ENCODE peak calls at places on chromosomes 16 and 17, in five cellular contexts. J is choroid plexus epithelial cell, N is stomach, U is neural progenitor cell, O is WTC11. I is an unnamed sample.

GRCh38 chr16:78503501-78504110 is 404.2 kb downstream of the WWOX start:
- DNase-seq in J (peak), N (peak), U (peak), O (peak), I (peak)

GRCh38 chr16:6937641-6938040 is 395.0 kb upstream of the RBFOX1 start:
- DNase-seq in N (no peak), U (no peak), J (no peak), O (no peak), I (no peak)

GRCh38 chr17:77580956-77581355 is 377.5 kb upstream of the TNRC6C start:
- DNase-seq in J (no peak), N (no peak), U (no peak), O (no peak), I (no peak)

GRCh38 chr17:47423406-47424295 is 99.9 kb downstream of the EFCAB13 start:
- DNase-seq in J (peak), N (peak), O (peak), U (peak), I (peak)

GRCh38 chr16:56203052-56203451 is 11.8 kb downstream of the GNAO1 start:
- DNase-seq in O (peak), J (peak), N (no peak), U (peak), I (peak)

GRCh38 chr17:50710650-50711049 is 2.9 kb upstream of the ANKRD40 start:
- DNase-seq in U (no peak), N (no peak), J (no peak), O (no peak), I (no peak)

GRCh38 chr17:10699861-10700260 is 2.5 kb downstream of the ADPRM start:
- DNase-seq in U (no peak), O (no peak), N (no peak), J (peak), I (peak)

GRCh38 chr17:35947156-35947585 is 3.7 kb upstream of the LYZL6 start:
- DNase-seq in O (peak), N (peak), J (peak), U (peak), I (peak)

GRCh38 chr17:5033352-5034015 is 1.7 kb downstream of the SLC52A1 start:
- DNase-seq in O (peak), N (no peak), U (no peak), J (no peak), I (no peak)

GRCh38 chr17:21282231-21282630 is 2.3 kb upstream of the MAP2K3 start:
- DNase-seq in N (no peak), O (no peak), J (peak), U (no peak), I (no peak)

GRCh38 chr16:77897831-77898540 is 109.6 kb downstream of the VAT1L start:
- DNase-seq in O (no peak), J (no peak), U (no peak), N (no peak), I (no peak)

GRCh38 chr17:59427425-59427921 is 96.0 kb downstream of the YPEL2 start:
- DNase-seq in O (no peak), U (no peak), N (no peak), J (peak), I (peak)

GRCh38 chr16:52068447-52069074 is 478.4 kb downstream of the TOX3 start:
- DNase-seq in J (peak), O (peak), N (peak), U (peak), I (no peak)

GRCh38 chr16:20383106-20384029 is 21.2 kb downstream of the PDILT start:
- DNase-seq in U (peak), O (peak), N (peak), J (peak), I (peak)

GRCh38 chr16:76598498-76598897 is 321.3 kb downstream of the CNTNAP4 start:
- DNase-seq in U (no peak), O (no peak), N (no peak), J (no peak), I (no peak)

GRCh38 chr16:83336630-83337029 is 471.1 kb upstream of the HSBP1 start:
- DNase-seq in U (no peak), O (no peak), N (no peak), J (peak), I (no peak)

GRCh38 chr17:19345067-19345460 is 17.5 kb downstream of the B9D1 start:
- DNase-seq in N (no peak), U (no peak), O (no peak), J (no peak), I (no peak)

GRCh38 chr17:78307887-78308633 is 51.8 kb downstream of the SOCS3 start:
- DNase-seq in U (no peak), J (no peak), N (no peak), O (peak), I (no peak)

GRCh38 chr17:1495265-1495664 is 2.8 kb upstream of the MYO1C start:
- DNase-seq in J (no peak), U (no peak), N (no peak), O (no peak), I (no peak)

GRCh38 chr16:69404275-69404805 is 18.5 kb upstream of the TERF2 start:
- DNase-seq in J (peak), N (peak), U (peak), O (no peak), I (no peak)

GRCh38 chr16:27258241-27258734 is 10.3 kb downstream of the NSMCE1 start:
- DNase-seq in N (no peak), U (no peak), O (no peak), J (no peak), I (no peak)

GRCh38 chr17:17164676-17165075 is 41.5 kb downstream of the PLD6 start:
- DNase-seq in J (no peak), N (no peak), O (no peak), U (no peak), I (no peak)

GRCh38 chr17:9837551-9838471 is 12.1 kb downstream of the GLP2R start:
- DNase-seq in J (peak), N (no peak), U (no peak), O (no peak), I (no peak)

GRCh38 chr16:69417537-69418199 is 6.8 kb upstream of the CYB5B start:
- DNase-seq in J (no peak), U (no peak), N (no peak), O (peak), I (no peak)

GRCh38 chr16:68711421-68712139 is 25.5 kb upstream of the CDH1 start:
- DNase-seq in U (no peak), N (no peak), J (no peak), O (no peak), I (peak)

GRCh38 chr16:28534542-28535373 is 4.0 kb downstream of the NUPR1 start:
- DNase-seq in J (peak), N (peak), U (no peak), O (no peak), I (no peak)

GRCh38 chr17:68061512-68062313 is 26.2 kb downstream of the KPNA2 start:
- DNase-seq in N (no peak), O (no peak), J (peak), U (no peak), I (no peak)

GRCh38 chr17:11909348-11909747 is 87.9 kb downstream of the ZNF18 start:
- DNase-seq in U (peak), J (no peak), N (no peak), O (peak), I (no peak)
- TF ChIP-seq CTCF in U (peak), J (no peak), N (no peak), O (peak), I (no peak)

DNA sequence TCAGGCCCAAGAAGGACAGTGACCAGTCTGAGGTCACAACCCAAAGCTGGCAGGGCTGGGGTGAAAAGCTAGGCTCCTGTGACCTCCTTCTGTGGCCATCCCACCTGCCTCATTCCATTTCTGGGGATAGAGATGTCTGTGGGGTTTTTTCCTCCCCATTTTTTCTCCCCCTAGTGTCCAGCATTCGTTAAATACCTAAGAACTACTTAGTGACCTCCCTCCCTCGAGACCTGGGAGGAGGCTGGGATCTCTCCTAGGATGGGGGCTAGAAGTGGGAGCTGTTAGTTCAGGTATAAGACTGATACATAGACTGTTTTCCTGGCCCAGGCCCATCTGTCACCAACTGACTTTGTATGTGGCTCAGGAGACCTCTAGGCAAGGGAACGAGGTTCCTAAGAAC is 20.5 kb upstream of the STAC2 start:
- DNase-seq in U (no peak), N (no peak), J (no peak), O (no peak), I (no peak)
- TF ChIP-seq CTCF in U (no peak), N (no peak), J (peak), O (no peak), I (no peak)

GRCh38 chr16:4379001-4379688 is 7.5 kb downstream of the VASN start:
- DNase-seq in N (no peak), U (no peak), J (no peak), O (no peak), I (no peak)

GRCh38 chr16:4376820-4377572 is 5.3 kb downstream of the VASN start:
- DNase-seq in N (no peak), J (no peak), U (no peak), O (no peak), I (no peak)

GRCh38 chr16:4376126-4376819 is 4.6 kb downstream of the VASN start:
- DNase-seq in J (peak), U (peak), O (peak), N (peak), I (no peak)

GRCh38 chr16:4378202-4378666 is 6.6 kb downstream of the VASN start:
- DNase-seq in N (no peak), O (no peak), J (no peak), U (no peak), I (no peak)

GRCh38 chr16:4377573-4378146 is 6.0 kb downstream of the VASN start:
- DNase-seq in U (peak), O (no peak), J (no peak), N (peak), I (no peak)
- TF ChIP-seq CTCF in U (peak), O (no peak), J (peak), N (no peak), I (no peak)

GRCh38 chr17:81682565-81683207 is 911 bp downstream of the ARL16 start:
- DNase-seq in U (peak), O (no peak), N (no peak), J (peak), I (no peak)

GRCh38 chr17:81683208-81683583 is 401 bp downstream of the ARL16 start:
- DNase-seq in O (no peak), J (no peak), U (peak), N (no peak), I (peak)

GRCh38 chr17:81684442-81684911 is 666 bp downstream of the HGS start:
- DNase-seq in U (peak), O (no peak), J (no peak), N (no peak), I (peak)

GRCh38 chr17:81685108-81685507 is 1.3 kb downstream of the HGS start:
- DNase-seq in J (peak), N (no peak), O (no peak), U (no peak), I (peak)

DNA sequence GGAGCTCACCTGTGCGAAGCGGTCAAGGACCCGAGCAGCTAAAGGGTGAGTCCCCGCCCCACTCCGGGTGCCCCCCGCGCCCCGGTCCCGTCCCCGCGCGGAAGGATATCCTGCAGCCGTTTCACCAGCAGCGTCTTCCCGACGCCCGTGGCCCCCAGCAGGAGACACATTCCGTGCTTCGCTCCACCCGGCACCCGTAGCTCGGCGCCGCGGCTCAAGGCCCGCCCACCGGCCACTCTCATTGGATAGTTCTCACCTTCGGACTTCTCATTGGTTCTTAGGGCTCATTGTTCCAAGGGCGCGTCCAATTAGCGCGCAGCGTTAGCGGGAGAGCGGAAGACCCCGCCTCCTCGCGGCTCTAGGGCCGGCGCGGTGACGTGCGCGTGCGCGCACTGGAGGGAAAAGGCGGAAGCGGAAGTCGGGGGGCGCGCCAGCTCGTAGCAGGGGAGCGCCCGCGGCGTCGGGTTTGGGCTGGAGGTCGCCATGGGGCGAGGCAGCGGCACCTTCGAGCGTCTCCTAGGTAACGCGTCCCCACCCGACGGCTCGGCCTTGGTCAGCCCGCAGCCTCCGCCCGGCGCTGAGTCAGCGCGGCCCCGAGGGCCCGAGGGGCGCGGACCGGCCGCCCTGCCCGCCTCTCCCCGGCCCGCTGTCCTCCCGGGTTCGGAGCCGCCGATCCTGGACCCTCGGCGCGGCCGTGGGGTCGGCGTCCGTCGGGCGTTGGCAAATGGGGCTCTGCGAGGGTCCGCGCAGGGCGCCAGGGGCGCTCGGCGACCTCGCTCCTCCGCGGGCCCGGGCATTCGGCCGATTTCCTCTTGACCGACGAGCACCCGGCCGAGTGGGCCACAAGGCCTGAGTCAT is at the start of the genes ARL16 and HGS:
- DNase-seq in J (peak), N (peak), U (peak), O (peak), I (peak)
- TF ChIP-seq CTCF in J (no peak), N (no peak), U (no peak), O (no peak), I (no peak)

GRCh38 chr17:55295411-55296170 is 30.8 kb downstream of the HLF start:
- DNase-seq in U (peak), J (peak), O (peak), N (peak), I (peak)
- TF ChIP-seq CTCF in U (peak), J (peak), O (peak), N (peak), I (peak)

DNA sequence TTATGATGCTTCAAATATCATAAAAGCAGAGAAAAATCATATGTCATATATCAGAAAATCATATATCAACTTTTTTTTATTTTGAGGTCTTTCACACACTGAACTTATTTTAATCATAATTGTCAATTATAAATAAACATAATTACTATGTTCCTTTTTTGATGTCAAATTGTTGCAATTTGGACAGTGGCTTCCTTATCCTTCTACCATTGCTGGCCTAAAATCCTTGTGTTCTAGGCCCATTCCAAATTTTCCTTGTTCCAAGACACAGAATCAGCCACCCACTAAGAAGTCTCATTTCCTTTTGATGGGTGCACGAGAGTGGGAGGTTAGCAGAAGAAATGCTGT is 28.9 kb downstream of the G6PC1 start:
- DNase-seq in U (no peak), J (no peak), O (no peak), N (no peak), I (no peak)
- TF ChIP-seq CTCF in U (no peak), J (no peak), O (no peak), N (no peak), I (no peak)

DNA sequence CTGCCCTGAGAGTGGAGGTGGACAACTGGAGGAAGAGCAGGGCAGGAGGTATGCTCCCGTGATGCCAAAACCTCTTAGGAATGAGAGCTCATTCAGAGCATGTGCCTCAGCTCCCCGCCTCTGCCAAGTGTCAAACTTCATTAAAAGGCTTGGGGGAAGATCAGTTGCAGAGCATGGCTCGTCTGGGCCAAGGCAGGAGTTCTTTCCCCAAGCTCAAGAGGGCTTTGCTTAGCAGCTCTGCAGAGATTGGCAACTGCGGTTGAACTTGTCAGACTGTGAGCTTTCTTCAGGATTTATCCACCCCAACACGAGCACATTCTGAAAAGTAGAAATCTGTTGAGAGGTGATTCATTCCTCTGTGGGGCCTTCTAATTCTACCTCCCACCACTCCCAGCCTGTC is 248.1 kb downstream of the HS3ST3A1 start:
- DNase-seq in U (no peak), O (no peak), N (no peak), J (no peak), I (no peak)
- TF ChIP-seq CTCF in U (no peak), O (no peak), N (no peak), J (peak), I (no peak)

I was measured in activated CD8-positive, alpha-beta T cell treated with anti-CD3 and anti-CD28 coated beads for 36 hours.